ENCODE peak calls at places on chromosomes 7 and 10, in five cellular contexts. E is GM04504, Y is head of caudate nucleus, U is AG10803, F is GOT3. G is an unnamed sample.

GRCh38 chr7:94169682-94170081 is 165.5 kb upstream of the BET1 start:
- DNase-seq in E (no peak), Y (no peak), U (no peak), F (no peak), G (no peak)

GRCh38 chr7:74217455-74218342 is 7.9 kb downstream of the LAT2 start:
- DNase-seq in E (no peak), Y (no peak), U (no peak), F (no peak), G (no peak)

GRCh38 chr10:48470115-48470892 is 134.6 kb downstream of the ARHGAP22 start:
- DNase-seq in E (no peak), Y (peak; percentile 44), U (no peak), F (no peak), G (no peak)

GRCh38 chr7:47470567-47471357 is 111.1 kb downstream of the TNS3 start:
- DNase-seq in E (no peak), Y (no peak), U (no peak), F (no peak), G (no peak)

GRCh38 chr7:44971991-44972441 is 6.8 kb downstream of the MYO1G start:
- DNase-seq in E (no peak), Y (no peak), U (no peak), F (no peak), G (no peak)

GRCh38 chr10:108562105-108562504 is 1361.2 kb downstream of the XPNPEP1 start:
- DNase-seq in E (no peak), Y (no peak), U (no peak), F (no peak), G (no peak)

GRCh38 chr10:131014271-131014670 is 297.2 kb downstream of the TCERG1L start:
- DNase-seq in E (no peak), Y (no peak), U (no peak), F (no peak), G (no peak)

GRCh38 chr7:106812027-106812643 is 52.9 kb upstream of the PIK3CG start:
- DNase-seq in E (no peak), Y (peak; percentile 53), U (peak; percentile 5), F (no peak), G (no peak)

GRCh38 chr7:151704969-151705743 is 171.8 kb downstream of the PRKAG2 start:
- DNase-seq in E (no peak), Y (no peak), U (no peak), F (no peak), G (no peak)

GRCh38 chr7:100640438-100641410 is 628 bp downstream of the TFR2 start:
- DNase-seq in E (no peak), Y (no peak), U (no peak), F (no peak), G (no peak)

GRCh38 chr7:118872568-118872967 is 648.1 kb downstream of the ANKRD7 start:
- DNase-seq in E (no peak), Y (no peak), U (no peak), F (no peak), G (peak; percentile 87)

GRCh38 chr7:138127996-138128395 is 51.7 kb downstream of the AKR1D1 start:
- DNase-seq in E (no peak), Y (no peak), U (no peak), F (no peak), G (no peak)

GRCh38 chr10:63633677-63634487 is 112.7 kb downstream of the REEP3 start:
- DNase-seq in E (no peak), Y (no peak), U (peak; percentile 44), F (no peak), G (no peak)

GRCh38 chr7:1664711-1665591 is 5.1 kb upstream of the ELFN1 start:
- DNase-seq in E (no peak), Y (peak; percentile 83), U (peak; percentile 46), F (no peak), G (no peak)

GRCh38 chr7:5519515-5519928 is 95.9 kb upstream of the TNRC18 start:
- DNase-seq in E (no peak), Y (no peak), U (no peak), F (no peak), G (no peak)

GRCh38 chr7:49852619-49853462 is 79.4 kb downstream of the VWC2 start:
- DNase-seq in E (peak; percentile 17), Y (peak; percentile 52), U (peak; percentile 61), F (no peak), G (peak; percentile 6)

GRCh38 chr7:81693894-81694293 is 76.0 kb downstream of the HGF start:
- DNase-seq in E (no peak), Y (no peak), U (no peak), F (no peak), G (no peak)

GRCh38 chr7:76009672-76010600 is 15.5 kb upstream of the TMEM120A start:
- DNase-seq in E (no peak), Y (no peak), U (no peak), F (no peak), G (no peak)

GRCh38 chr10:107019154-107019553 is 145.4 kb downstream of the SORCS1 start:
- DNase-seq in E (no peak), Y (no peak), U (no peak), F (no peak), G (no peak)

GRCh38 chr7:158494162-158494586 is 93.4 kb downstream of the PTPRN2 start:
- DNase-seq in E (no peak), Y (no peak), U (no peak), F (no peak), G (no peak)

G was measured in epithelial cell of prostate.